ENCODE peak calls at places on chromosomes 7 and 10, in six cellular contexts. One of them, this sample, is unnamed.

GRCh38 chr10:49079072-49079471 is 36.2 kb downstream of the VSTM4 start:
- DNase-seq in HepG2: no peak
- DNase-seq in H1: no peak
- DNase-seq in SK-N-SH: no peak
- DNase-seq in K562: no peak
- DNase-seq in GM12892: no peak
- DNase-seq in this sample: no peak

GRCh38 chr7:116284390-116284789 is 74.1 kb downstream of the TES start:
- DNase-seq in HepG2: no peak
- DNase-seq in H1: no peak
- DNase-seq in SK-N-SH: no peak
- DNase-seq in K562: no peak
- DNase-seq in GM12892: no peak
- DNase-seq in this sample: no peak

GRCh38 chr7:129690701-129691100 is 79.2 kb downstream of the NRF1 start:
- DNase-seq in HepG2: no peak
- DNase-seq in H1: no peak
- DNase-seq in SK-N-SH: no peak
- DNase-seq in K562: no peak
- DNase-seq in GM12892: no peak
- DNase-seq in this sample: no peak

GRCh38 chr10:59877191-59877671 is 29.1 kb downstream of the CCDC6 start:
- DNase-seq in HepG2: no peak
- DNase-seq in H1: no peak
- DNase-seq in SK-N-SH: no peak
- DNase-seq in K562: no peak
- DNase-seq in GM12892: no peak
- DNase-seq in this sample: no peak

GRCh38 chr7:139118803-139119485 is 9.4 kb upstream of the ZC3HAV1 start:
- DNase-seq in HepG2: no peak
- DNase-seq in H1: no peak
- DNase-seq in SK-N-SH: no peak
- DNase-seq in K562: peak; percentile 78
- DNase-seq in GM12892: no peak
- DNase-seq in this sample: no peak

GRCh38 chr10:89263531-89263930 is 12.0 kb upstream of the LIPA start:
- DNase-seq in HepG2: no peak
- DNase-seq in H1: no peak
- DNase-seq in SK-N-SH: no peak
- DNase-seq in K562: no peak
- DNase-seq in GM12892: no peak
- DNase-seq in this sample: no peak

GRCh38 chr7:142787034-142787768 is 16.4 kb downstream of the PRSS2 start:
- DNase-seq in HepG2: no peak
- DNase-seq in H1: no peak
- DNase-seq in SK-N-SH: no peak
- DNase-seq in K562: no peak
- DNase-seq in GM12892: no peak
- DNase-seq in this sample: no peak

GRCh38 chr7:41007351-41007751 is 695.5 kb downstream of the INHBA start:
- DNase-seq in HepG2: no peak
- DNase-seq in H1: no peak
- DNase-seq in SK-N-SH: no peak
- DNase-seq in K562: no peak
- DNase-seq in GM12892: no peak
- DNase-seq in this sample: no peak

DNA sequence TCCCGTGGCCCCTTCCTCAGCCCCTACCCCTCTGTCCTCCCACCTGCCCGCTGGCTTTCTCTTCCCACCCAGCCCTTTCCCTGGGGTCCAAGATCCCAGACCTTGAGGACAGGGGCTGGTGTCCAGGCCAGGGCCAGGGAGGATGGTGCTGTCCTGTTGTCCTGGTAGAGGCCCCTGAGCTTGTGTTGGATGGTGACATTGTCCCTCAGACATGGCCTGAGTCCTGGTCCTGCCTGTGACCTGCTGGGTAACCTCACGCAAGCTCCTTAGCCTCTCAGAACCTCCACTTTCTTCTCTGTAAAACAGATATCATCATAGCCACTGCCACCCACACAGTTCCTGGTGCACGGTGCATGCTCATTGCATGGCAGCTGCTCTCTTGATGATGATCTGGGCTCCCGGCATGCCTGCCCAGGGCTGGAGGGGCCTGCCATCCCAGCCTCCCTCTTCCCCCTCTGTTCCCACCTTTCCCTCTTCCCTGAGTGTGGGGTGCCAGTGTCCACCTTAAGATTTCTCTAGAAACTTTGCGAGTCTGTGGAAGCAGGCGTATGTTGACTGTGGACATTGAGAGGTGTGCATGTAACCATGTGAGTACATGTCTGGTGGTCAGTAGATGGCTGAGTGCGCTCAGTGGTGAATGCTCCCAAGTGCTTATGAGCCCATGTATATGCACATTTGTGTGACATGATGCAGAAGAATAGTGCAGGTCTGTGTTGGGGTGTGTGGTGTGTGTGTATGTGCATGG is 60.4 kb downstream of the NEURL1 start:
- DNase-seq in HepG2: no peak
- DNase-seq in H1: no peak
- DNase-seq in SK-N-SH: no peak
- DNase-seq in K562: no peak
- DNase-seq in GM12892: no peak
- DNase-seq in this sample: no peak
- TF ChIP-seq TAF1 in HepG2: no peak
- TF ChIP-seq TAF1 in H1: no peak
- TF ChIP-seq TAF1 in SK-N-SH: no peak
- TF ChIP-seq TAF1 in K562: no peak
- TF ChIP-seq TAF1 in GM12892: no peak
- TF ChIP-seq TAF1 in this sample: no peak

DNA sequence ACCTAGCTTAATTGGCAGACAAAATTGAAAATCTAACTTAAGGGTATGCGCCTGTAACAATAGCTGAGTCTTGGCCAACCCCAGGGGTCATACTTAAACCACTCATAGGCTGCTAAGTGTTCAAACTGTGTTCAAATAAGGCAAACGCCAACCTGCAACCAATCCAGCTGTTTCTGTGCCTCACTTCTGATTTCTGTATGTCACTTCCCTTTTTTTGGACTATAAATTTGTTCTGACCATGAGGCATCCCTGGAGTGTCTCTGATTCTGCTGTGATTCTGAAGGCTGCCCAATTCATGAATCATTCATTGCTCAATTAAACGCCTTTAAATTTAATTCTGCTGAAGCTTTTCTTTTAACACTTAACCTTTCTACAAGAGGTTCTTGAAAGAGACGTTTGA is 31.2 kb upstream of the NME8 start:
- DNase-seq in HepG2: no peak
- DNase-seq in H1: no peak
- DNase-seq in SK-N-SH: no peak
- DNase-seq in K562: no peak
- DNase-seq in GM12892: no peak
- DNase-seq in this sample: no peak
- TF ChIP-seq POLR2AphosphoS5 in HepG2: no peak
- TF ChIP-seq POLR2AphosphoS5 in H1: no peak
- TF ChIP-seq POLR2AphosphoS5 in SK-N-SH: no peak
- TF ChIP-seq POLR2AphosphoS5 in K562: no peak
- TF ChIP-seq POLR2AphosphoS5 in GM12892: no peak
- TF ChIP-seq POLR2AphosphoS5 in this sample: no peak

DNA sequence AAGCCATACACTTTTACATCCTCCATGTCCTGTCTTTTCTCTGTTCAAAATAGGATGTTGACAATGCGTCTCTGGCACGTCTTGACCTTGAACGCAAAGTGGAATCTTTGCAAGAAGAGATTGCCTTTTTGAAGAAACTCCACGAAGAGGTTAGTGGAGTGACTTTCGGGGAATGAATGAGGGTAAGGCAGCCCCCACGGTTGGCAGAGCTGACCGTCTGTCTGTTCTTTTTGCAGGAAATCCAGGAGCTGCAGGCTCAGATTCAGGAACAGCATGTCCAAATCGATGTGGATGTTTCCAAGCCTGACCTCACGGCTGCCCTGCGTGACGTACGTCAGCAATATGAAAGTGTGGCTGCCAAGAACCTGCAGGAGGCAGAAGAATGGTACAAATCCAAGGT is 5.5 kb downstream of the VIM start:
- DNase-seq in HepG2: no peak
- DNase-seq in H1: no peak
- DNase-seq in SK-N-SH: no peak
- DNase-seq in K562: no peak
- DNase-seq in GM12892: no peak
- DNase-seq in this sample: no peak
- TF ChIP-seq TAF1 in HepG2: no peak
- TF ChIP-seq TAF1 in H1: no peak
- TF ChIP-seq TAF1 in SK-N-SH: no peak
- TF ChIP-seq TAF1 in K562: no peak
- TF ChIP-seq TAF1 in GM12892: no peak
- TF ChIP-seq TAF1 in this sample: no peak

GRCh38 chr7:140673063-140673769 is 471 bp downstream of the ADCK2 start:
- DNase-seq in HepG2: no peak
- DNase-seq in H1: no peak
- DNase-seq in SK-N-SH: peak; percentile 89
- DNase-seq in K562: peak; percentile 71
- DNase-seq in GM12892: peak; percentile 65
- DNase-seq in this sample: peak; percentile 59
- TF ChIP-seq POLR2AphosphoS5 in HepG2: no peak
- TF ChIP-seq POLR2AphosphoS5 in H1: no peak
- TF ChIP-seq POLR2AphosphoS5 in SK-N-SH: no peak
- TF ChIP-seq POLR2AphosphoS5 in K562: no peak
- TF ChIP-seq POLR2AphosphoS5 in GM12892: no peak
- TF ChIP-seq POLR2AphosphoS5 in this sample: no peak

GRCh38 chr7:24981544-24981951 is 1.6 kb upstream of the OSBPL3 start:
- DNase-seq in HepG2: no peak
- DNase-seq in H1: no peak
- DNase-seq in SK-N-SH: peak; percentile 70
- DNase-seq in K562: no peak
- DNase-seq in GM12892: no peak
- DNase-seq in this sample: no peak
- TF ChIP-seq TAF1 in HepG2: no peak
- TF ChIP-seq TAF1 in H1: no peak
- TF ChIP-seq TAF1 in SK-N-SH: peak; percentile 34
- TF ChIP-seq TAF1 in K562: no peak
- TF ChIP-seq TAF1 in GM12892: no peak
- TF ChIP-seq TAF1 in this sample: no peak

GRCh38 chr10:131059881-131060280 is 251.6 kb downstream of the TCERG1L start:
- DNase-seq in HepG2: no peak
- DNase-seq in H1: no peak
- DNase-seq in SK-N-SH: no peak
- DNase-seq in K562: no peak
- DNase-seq in GM12892: no peak
- DNase-seq in this sample: no peak

GRCh38 chr10:131061221-131061620 is 250.3 kb downstream of the TCERG1L start:
- DNase-seq in HepG2: no peak
- DNase-seq in H1: no peak
- DNase-seq in SK-N-SH: no peak
- DNase-seq in K562: no peak
- DNase-seq in GM12892: no peak
- DNase-seq in this sample: no peak

GRCh38 chr10:131056781-131057180 is 254.7 kb downstream of the TCERG1L start:
- DNase-seq in HepG2: no peak
- DNase-seq in H1: no peak
- DNase-seq in SK-N-SH: no peak
- DNase-seq in K562: no peak
- DNase-seq in GM12892: no peak
- DNase-seq in this sample: no peak

GRCh38 chr10:131056091-131056490 is 255.4 kb downstream of the TCERG1L start:
- DNase-seq in HepG2: no peak
- DNase-seq in H1: no peak
- DNase-seq in SK-N-SH: no peak
- DNase-seq in K562: no peak
- DNase-seq in GM12892: no peak
- DNase-seq in this sample: no peak

GRCh38 chr10:131058799-131059198 is 252.7 kb downstream of the TCERG1L start:
- DNase-seq in HepG2: no peak
- DNase-seq in H1: no peak
- DNase-seq in SK-N-SH: no peak
- DNase-seq in K562: no peak
- DNase-seq in GM12892: no peak
- DNase-seq in this sample: no peak
- TF ChIP-seq POLR2AphosphoS5 in HepG2: no peak
- TF ChIP-seq POLR2AphosphoS5 in H1: no peak
- TF ChIP-seq POLR2AphosphoS5 in SK-N-SH: no peak
- TF ChIP-seq POLR2AphosphoS5 in K562: no peak
- TF ChIP-seq POLR2AphosphoS5 in GM12892: no peak
- TF ChIP-seq POLR2AphosphoS5 in this sample: no peak

GRCh38 chr7:99027241-99027640 is 116.7 kb downstream of the SMURF1 start:
- DNase-seq in HepG2: no peak
- DNase-seq in H1: no peak
- DNase-seq in SK-N-SH: no peak
- DNase-seq in K562: no peak
- DNase-seq in GM12892: no peak
- DNase-seq in this sample: no peak
- TF ChIP-seq TAF1 in HepG2: no peak
- TF ChIP-seq TAF1 in H1: no peak
- TF ChIP-seq TAF1 in SK-N-SH: no peak
- TF ChIP-seq TAF1 in K562: no peak
- TF ChIP-seq TAF1 in GM12892: no peak
- TF ChIP-seq TAF1 in this sample: no peak

DNA sequence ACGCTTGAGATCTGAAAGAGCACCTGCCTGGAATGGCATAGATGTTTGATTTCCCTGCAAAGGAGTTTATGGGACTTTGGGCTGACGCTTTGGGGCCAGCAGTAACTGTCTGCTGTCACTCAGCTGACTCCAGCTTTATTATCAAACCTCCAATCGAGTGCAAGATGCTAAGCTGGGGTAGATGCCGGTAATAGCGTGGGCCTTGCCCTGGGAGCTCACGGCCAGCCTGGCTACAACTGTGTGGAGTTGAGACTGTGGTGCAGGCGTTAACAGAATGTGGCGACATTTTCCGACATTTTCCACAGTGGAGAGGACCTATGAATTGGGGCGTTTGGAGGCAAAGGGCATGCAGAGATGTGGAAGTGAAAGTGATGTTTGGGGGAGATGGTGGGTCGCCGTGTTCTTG is 1.3 kb downstream of the CHST12 start:
- DNase-seq in HepG2: no peak
- DNase-seq in H1: no peak
- DNase-seq in SK-N-SH: no peak
- DNase-seq in K562: no peak
- DNase-seq in GM12892: no peak
- DNase-seq in this sample: no peak
- TF ChIP-seq POLR2AphosphoS5 in HepG2: no peak
- TF ChIP-seq POLR2AphosphoS5 in H1: no peak
- TF ChIP-seq POLR2AphosphoS5 in SK-N-SH: no peak
- TF ChIP-seq POLR2AphosphoS5 in K562: no peak
- TF ChIP-seq POLR2AphosphoS5 in GM12892: no peak
- TF ChIP-seq POLR2AphosphoS5 in this sample: no peak